ENCODE peak calls at places on chromosome 11, in five cellular contexts. J, D, Z, S and G are unnamed samples.

GRCh38 chr11:35247428-35247827 is 108.5 kb downstream of the CD44 start:
- DNase-seq in J (no peak), D (no peak), Z (no peak), S (no peak), G (peak)

GRCh38 chr11:95154514-95154913 is 64.9 kb downstream of the ENDOD1 start:
- DNase-seq in J (peak), D (peak), Z (peak), S (no peak), G (peak)

GRCh38 chr11:123111465-123111864 is 49.5 kb upstream of the HSPA8 start:
- DNase-seq in J (peak), D (peak), Z (no peak), S (no peak), G (no peak)

GRCh38 chr11:7471071-7471470 is 14.2 kb upstream of the OLFML1 start:
- DNase-seq in J (no peak), D (no peak), Z (no peak), S (no peak), G (no peak)

GRCh38 chr11:25733777-25734176 is 598.2 kb upstream of the ANO3 start:
- DNase-seq in J (no peak), D (no peak), Z (no peak), S (no peak), G (no peak)

GRCh38 chr11:22780914-22781593 is 48.5 kb downstream of the SVIP start:
- DNase-seq in J (peak), D (no peak), Z (no peak), S (no peak), G (no peak)

GRCh38 chr11:112113539-112114457 is 27.1 kb downstream of the SDHD start:
- DNase-seq in J (peak), D (peak), Z (no peak), S (peak), G (no peak)

GRCh38 chr11:11841121-11841604 is 609 bp upstream of the USP47 start:
- DNase-seq in J (peak), D (peak), Z (no peak), S (no peak), G (no peak)

GRCh38 chr11:13314676-13315394 is 37.2 kb downstream of the BMAL1 start:
- DNase-seq in J (no peak), D (no peak), Z (no peak), S (no peak), G (no peak)